ENCODE peak calls at places on chromosomes 6 and 20, in eight cellular contexts. I, F, C, G, Q, M, O and R are unnamed samples.

GRCh38 chr6:2351807-2352431 is 106.5 kb upstream of the GMDS start:
- DNase-seq in C (no peak), G (no peak), F (no peak), M (no peak), Q (peak; percentile 48), O (no peak), I (peak; percentile 66), R (no peak)

GRCh38 chr6:82720992-82721391 is 344.6 kb downstream of the UBE3D start:
- DNase-seq in G (no peak), I (no peak), C (no peak), O (no peak), M (no peak), F (no peak), Q (no peak), R (no peak)

GRCh38 chr20:57280221-57280620 is 13.8 kb upstream of the BMP7 start:
- DNase-seq in C (no peak), G (no peak), M (no peak), Q (no peak), F (no peak), O (no peak), I (no peak), R (peak; percentile 30)

GRCh38 chr20:36974660-36975059 is 23.2 kb upstream of the SAMHD1 start:
- DNase-seq in I (no peak), G (no peak), F (no peak), M (no peak), O (no peak), C (no peak), Q (no peak), R (no peak)

GRCh38 chr20:19008497-19008896 is 194.9 kb downstream of the SCP2D1 start:
- DNase-seq in M (no peak), I (no peak), C (no peak), F (no peak), O (no peak), Q (no peak), G (no peak), R (no peak)

GRCh38 chr20:35992713-35993335 is 24.4 kb downstream of the CNBD2 start:
- DNase-seq in M (no peak), C (peak; percentile 17), I (peak; percentile 63), G (peak; percentile 90), F (peak; percentile 50), Q (no peak), O (peak; percentile 36), R (peak; percentile 62)

GRCh38 chr6:100721256-100721655 is 159.9 kb downstream of the ASCC3 start:
- DNase-seq in I (peak; percentile 12), C (no peak), G (no peak), F (no peak), O (no peak), Q (no peak), M (no peak), R (no peak)

GRCh38 chr20:21184810-21185209 is 58.9 kb downstream of the KIZ start:
- DNase-seq in F (peak; percentile 40), C (no peak), M (no peak), G (no peak), Q (no peak), I (peak; percentile 46), O (no peak), R (no peak)

GRCh38 chr6:17091122-17091521 is 10.7 kb upstream of the STMND1 start:
- DNase-seq in I (peak; percentile 20), O (no peak), G (peak; percentile 32), M (no peak), F (no peak), C (no peak), Q (no peak), R (no peak)